ENCODE peak calls at places on chromosomes 4 and X, in eight cellular contexts. W is midbrain, I is Caco-2, J is Calu3, Z is OCI-LY7, N is EH, K is hypothalamus, X is AG20443. H is an unnamed sample.

GRCh38 chr4:141705747-141706377 is 69.5 kb downstream of the IL15 start:
- DNase-seq in W (no peak), I (no peak), N (no peak), K (no peak), J (no peak), Z (no peak), X (no peak), H (no peak)

GRCh38 chrX:23118163-23118562 is 118.4 kb downstream of the DDX53 start:
- DNase-seq in K (no peak), X (no peak), W (no peak), N (no peak), J (no peak), I (no peak), Z (no peak), H (no peak)

GRCh38 chrX:44651347-44651746 is 108.7 kb upstream of the FUNDC1 start:
- DNase-seq in N (no peak), Z (no peak), X (no peak), K (no peak), I (no peak), J (peak; percentile 4), W (peak; percentile 15), H (no peak)

GRCh38 chr4:146343776-146344175 is 129.4 kb downstream of the REELD1 start:
- DNase-seq in I (no peak), K (no peak), W (no peak), X (no peak), Z (no peak), J (no peak), N (no peak), H (no peak)

GRCh38 chr4:15920723-15921591 is 17.6 kb downstream of the FGFBP1 start:
- DNase-seq in K (no peak), N (peak; percentile 97), I (no peak), X (peak; percentile 84), J (peak; percentile 78), Z (no peak), W (no peak), H (peak; percentile 65)

GRCh38 chr4:39682133-39682532 is 15.8 kb upstream of the UBE2K start:
- DNase-seq in X (no peak), N (no peak), Z (peak; percentile 22), I (no peak), J (no peak), W (no peak), K (no peak), H (no peak)

GRCh38 chr4:125518281-125518680 is 203.5 kb downstream of the FAT4 start:
- DNase-seq in Z (no peak), W (no peak), X (no peak), J (no peak), I (no peak), K (no peak), N (no peak), H (no peak)

GRCh38 chrX:49066690-49067089 is 7.1 kb downstream of the PRAF2 start:
- DNase-seq in W (no peak), J (no peak), N (no peak), I (no peak), Z (no peak), K (no peak), X (no peak), H (no peak)

GRCh38 chr4:48578132-48578964 is 88.3 kb downstream of the ZAR1 start:
- DNase-seq in X (peak; percentile 69), Z (peak; percentile 72), J (peak; percentile 53), I (peak; percentile 45), K (peak; percentile 43), W (peak; percentile 77), N (peak; percentile 73), H (peak; percentile 34)